ENCODE peak calls at places on chromosomes 16 and 17, in five cellular contexts. F is keratinocyte, W is fibroblast of lung, K is PC-9, S is HCT116. Z is an unnamed sample. For H4K20me1 and H3K79me2, the result is how much of the 10 kb centered on the place peaks cover.

GRCh38 chr17:20095366-20096080 is 86.4 kb downstream of the SPECC1 start:
- DNase-seq in F (no peak), W (peak), K (peak), S (peak), Z (no peak)

GRCh38 chr16:76386784-76387183 is 109.6 kb downstream of the CNTNAP4 start:
- DNase-seq in F (no peak), W (no peak), K (no peak), S (no peak), Z (no peak)

GRCh38 chr16:71526111-71526998 is at the start of gene CHST4:
- DNase-seq in F (no peak), W (peak), K (peak), S (no peak), Z (no peak)

GRCh38 chr17:41512789-41513547 is 5.7 kb downstream of the KRT15 start:
- DNase-seq in F (no peak), W (no peak), K (no peak), S (no peak), Z (no peak)

GRCh38 chr17:5821057-5821456 is 236.7 kb upstream of the NLRP1 start:
- DNase-seq in F (no peak), W (peak), K (peak), S (no peak), Z (no peak)

GRCh38 chr16:72979974-72980373 is 68.0 kb downstream of the ZFHX3 start:
- DNase-seq in F (no peak), W (no peak), K (no peak), S (no peak), Z (no peak)

GRCh38 chr16:10619271-10619849 is 39.0 kb upstream of the EMP2 start:
- DNase-seq in F (no peak), W (peak), K (peak), S (no peak), Z (no peak)

GRCh38 chr16:30850246-30850645 is 43.6 kb downstream of the BCL7C start:
- DNase-seq in F (no peak), W (no peak), K (no peak), S (no peak), Z (no peak)

GRCh38 chr16:85781685-85782370 is 17.5 kb downstream of the EMC8 start:
- DNase-seq in F (no peak), W (peak), K (no peak), S (no peak), Z (no peak)

GRCh38 chr17:5557485-5557884 is 26.8 kb downstream of the NLRP1 start:
- DNase-seq in F (peak), W (peak), K (no peak), S (no peak), Z (no peak)

GRCh38 chr17:7014995-7015586 is 2.7 kb downstream of the RNASEK start:
- DNase-seq in F (no peak), W (peak), K (no peak), S (no peak), Z (peak)

GRCh38 chr16:670485-671352 is 2.8 kb downstream of the RHOT2 start:
- DNase-seq in F (no peak), W (no peak), K (no peak), S (no peak), Z (no peak)

GRCh38 chr16:30567160-30567990 is 4.1 kb downstream of the ZNF688 start:
- DNase-seq in F (no peak), W (no peak), K (no peak), S (no peak), Z (no peak)

GRCh38 chr16:80459331-80459777 is 81.4 kb upstream of the DYNLRB2 start:
- DNase-seq in F (no peak), W (peak), K (no peak), S (no peak), Z (no peak)

GRCh38 chr16:74169687-74170522 is 126.7 kb upstream of the PSMD7 start:
- DNase-seq in F (no peak), W (no peak), K (no peak), S (no peak), Z (no peak)

GRCh38 chr17:77908501-77908900 is 50.0 kb upstream of the TNRC6C start:
- DNase-seq in F (no peak), W (no peak), K (no peak), S (no peak), Z (no peak)

GRCh38 chr17:3557768-3558583 is at the start of gene TRPV3:
- DNase-seq in F (peak), W (peak), K (peak), S (peak), Z (peak)

GRCh38 chr17:30222741-30223175 is 12.7 kb downstream of the SLC6A4 start:
- DNase-seq in F (no peak), W (no peak), K (no peak), S (no peak), Z (no peak)

GRCh38 chr17:77096570-77097214 is 44.1 kb upstream of the SEC14L1 start:
- DNase-seq in F (no peak), W (peak), K (no peak), S (peak), Z (no peak)

GRCh38 chr16:58271589-58271988 is 23.2 kb downstream of the PRSS54 start:
- DNase-seq in F (no peak), W (no peak), K (no peak), S (no peak), Z (no peak)

GRCh38 chr17:42212382-42212781 is 18.1 kb upstream of the GHDC start:
- DNase-seq in F (no peak), W (no peak), K (no peak), S (no peak), Z (no peak)

GRCh38 chr16:19223235-19223847 is 55.3 kb downstream of the SYT17 start:
- DNase-seq in F (no peak), W (no peak), K (no peak), S (peak), Z (peak)

GRCh38 chr17:79219208-79219935 is 144.7 kb downstream of the ENGASE start:
- DNase-seq in F (no peak), W (no peak), K (no peak), S (no peak), Z (no peak)

GRCh38 chr16:67965668-67966548 is 2.5 kb downstream of the SLC12A4 start:
- DNase-seq in F (peak), W (peak), K (peak), S (no peak), Z (no peak)

GRCh38 chr17:72515291-72516065 is 394.7 kb downstream of the SOX9 start:
- DNase-seq in F (no peak), W (peak), K (no peak), S (no peak), Z (no peak)

GRCh38 chr17:64315032-64315490 is 52.0 kb upstream of the TEX2 start:
- DNase-seq in F (no peak), W (no peak), K (no peak), S (no peak), Z (no peak)

GRCh38 chr17:31508310-31509094 is 117.0 kb downstream of the RAB11FIP4 start:
- DNase-seq in F (no peak), W (no peak), K (no peak), S (no peak), Z (no peak)

GRCh38 chr16:57432505-57432904 is 14.7 kb downstream of the CIAPIN1 start:
- DNase-seq in F (no peak), W (no peak), K (no peak), S (no peak), Z (no peak)

GRCh38 chr17:50573866-50574571 is 13.5 kb downstream of the CACNA1G start:
- DNase-seq in F (no peak), W (no peak), K (no peak), S (no peak), Z (no peak)

GRCh38 chr16:78813917-78814316 is 714.5 kb downstream of the WWOX start:
- DNase-seq in F (no peak), W (no peak), K (no peak), S (no peak), Z (no peak)

GRCh38 chr16:8848939-8849391 is 19.8 kb downstream of the CARHSP1 start:
- DNase-seq in F (no peak), W (peak), K (no peak), S (no peak), Z (no peak)

GRCh38 chr17:40303009-40303657 is 5.8 kb upstream of the RARA start:
- DNase-seq in F (no peak), W (peak), K (no peak), S (peak), Z (peak)

GRCh38 chr17:3544365-3544764 is 13.2 kb downstream of the TRPV3 start:
- DNase-seq in F (no peak), W (no peak), K (no peak), S (no peak), Z (no peak)

GRCh38 chr17:76034433-76035185 is 7.5 kb upstream of the EVPL start:
- DNase-seq in F (no peak), W (no peak), K (no peak), S (no peak), Z (no peak)

GRCh38 chr17:8709006-8709405 is 35.6 kb downstream of the CCDC42 start:
- DNase-seq in F (no peak), W (no peak), K (no peak), S (no peak), Z (no peak)

GRCh38 chr16:49011807-49012345 is 269.8 kb downstream of the CBLN1 start:
- DNase-seq in F (no peak), W (no peak), K (no peak), S (no peak), Z (no peak)

GRCh38 chr17:3558603-3559269 is 1.1 kb upstream of the TRPV3 start:
- DNase-seq in F (peak), W (peak), K (peak), S (no peak), Z (no peak)

GRCh38 chr17:17062866-17063265 is 20.6 kb downstream of the MPRIP start:
- DNase-seq in F (no peak), W (no peak), K (no peak), S (no peak), Z (no peak)

GRCh38 chr17:17063546-17064122 is 21.4 kb downstream of the MPRIP start:
- DNase-seq in F (no peak), W (no peak), K (peak), S (no peak), Z (no peak)

GRCh38 chr17:17062356-17062755 is 20.1 kb downstream of the MPRIP start:
- DNase-seq in F (no peak), W (no peak), K (no peak), S (no peak), Z (no peak)

GRCh38 chr17:17061516-17061915 is 19.3 kb downstream of the MPRIP start:
- DNase-seq in F (no peak), W (no peak), K (no peak), S (no peak), Z (no peak)

DNA sequence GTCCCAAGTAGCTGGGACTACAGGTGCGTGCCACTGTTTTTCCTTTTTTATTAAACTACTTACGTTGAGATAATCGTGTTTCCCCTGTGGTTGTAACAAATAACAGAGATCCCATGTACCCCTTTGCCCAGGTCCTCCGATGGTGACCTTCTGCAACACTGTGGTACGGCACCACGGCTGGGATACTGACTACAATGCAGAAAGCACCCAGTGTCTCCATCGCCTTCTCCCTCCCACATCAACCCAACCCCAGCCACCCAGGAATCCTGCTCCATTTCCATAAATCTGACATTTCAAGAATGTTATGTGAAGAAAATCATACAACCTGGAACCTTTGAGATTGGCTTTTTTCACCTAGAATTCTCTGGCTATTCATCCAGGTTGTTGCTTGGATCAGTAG is 22.1 kb downstream of the MPRIP start:
- DNase-seq in F (no peak), W (no peak), K (no peak), S (no peak), Z (no peak)
- H4K20me1 ChIP-seq in F (under half), W (under half), K (half or more), S (under half), Z (half or more)

GRCh38 chr16:89332248-89333245 is 115.0 kb downstream of the ZNF778 start:
- DNase-seq in F (no peak), W (no peak), K (no peak), S (no peak), Z (no peak)

GRCh38 chr16:89334050-89334449 is 116.5 kb downstream of the ZNF778 start:
- DNase-seq in F (no peak), W (no peak), K (no peak), S (no peak), Z (no peak)

GRCh38 chr16:89335803-89336485 is 118.4 kb downstream of the ZNF778 start:
- DNase-seq in F (no peak), W (no peak), K (no peak), S (no peak), Z (no peak)

GRCh38 chr16:89334461-89334860 is 117.0 kb downstream of the ZNF778 start:
- DNase-seq in F (no peak), W (no peak), K (no peak), S (no peak), Z (no peak)

DNA sequence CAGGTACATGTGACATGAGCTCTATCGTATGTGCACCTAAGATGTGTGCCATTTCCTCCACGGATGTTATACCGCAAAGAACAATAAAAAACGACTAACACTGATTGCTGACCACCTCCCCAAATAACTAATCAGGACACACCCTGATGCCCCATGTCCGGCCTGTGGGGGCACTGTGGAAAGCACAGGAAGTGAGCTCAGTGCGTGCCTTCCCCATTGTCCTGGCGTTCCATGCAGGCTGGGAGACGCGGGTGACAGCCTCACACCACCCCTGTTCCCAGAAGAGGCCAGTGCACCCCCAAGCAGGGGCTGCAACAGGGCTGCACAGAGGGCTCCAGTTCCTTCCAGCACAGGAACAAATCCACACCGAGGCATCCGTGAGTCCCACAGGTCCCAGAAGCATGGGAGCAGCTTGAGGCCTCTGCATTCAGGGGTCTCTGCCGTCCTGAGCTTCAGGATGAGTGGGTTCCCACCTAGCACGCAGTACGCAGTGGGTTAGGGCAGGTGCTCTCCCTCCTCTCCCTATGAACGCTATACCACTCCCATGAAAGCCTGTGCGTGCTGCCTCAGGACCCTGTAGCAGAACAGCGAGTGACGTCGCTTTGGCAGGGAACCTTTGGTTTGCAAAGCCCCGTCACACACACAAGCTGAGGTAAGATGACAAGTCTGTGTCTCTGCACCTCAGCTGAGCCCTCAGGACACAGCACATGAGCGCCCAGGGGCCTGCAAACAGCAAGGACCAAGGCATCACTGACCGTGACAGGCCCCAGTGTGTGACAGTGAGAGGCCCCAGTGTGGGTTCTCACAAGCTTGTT is 117.7 kb downstream of the ZNF778 start:
- DNase-seq in F (no peak), W (no peak), K (no peak), S (no peak), Z (no peak)
- TF ChIP-seq CTCF in F (no peak), W (no peak), K (no peak), S (peak), Z (no peak)

GRCh38 chr16:53803451-53803850 is 99.5 kb downstream of the FTO start:
- DNase-seq in F (no peak), W (no peak), K (no peak), S (no peak), Z (no peak)
- H3K79me2 ChIP-seq in F (under half), W (under half), K (under half), S (under half), Z (half or more)

GRCh38 chr17:81288715-81289114 is 6.4 kb downstream of the SLC38A10 start:
- DNase-seq in F (no peak), W (no peak), K (no peak), S (no peak), Z (no peak)
- H4K20me1 ChIP-seq in F (under half), W (under half), K (under half), S (under half), Z (under half)

DNA sequence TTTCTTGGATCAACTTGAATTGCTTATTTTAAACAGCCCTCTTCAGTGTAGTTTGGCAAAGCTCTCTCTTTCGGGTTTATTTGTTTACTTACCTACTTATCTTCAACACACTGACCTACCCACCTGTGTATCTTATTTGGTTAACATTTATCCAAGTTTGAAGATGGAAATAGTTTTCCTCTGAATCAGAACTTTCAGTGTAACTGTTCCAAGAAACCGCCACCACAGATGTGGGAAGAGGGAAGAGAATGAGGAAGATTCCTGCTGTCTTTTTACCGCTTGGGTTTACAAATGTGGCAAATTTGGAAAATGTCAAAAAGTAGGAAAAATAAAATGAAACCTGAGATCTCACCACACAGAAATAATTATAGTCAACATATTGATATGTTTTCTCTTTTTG is 115.8 kb downstream of the MSI2 start:
- DNase-seq in F (no peak), W (peak), K (no peak), S (peak), Z (no peak)
- TF ChIP-seq CTCF in F (no peak), W (no peak), K (no peak), S (no peak), Z (no peak)

GRCh38 chr17:66431910-66432309 is 129.5 kb downstream of the PRKCA start:
- DNase-seq in F (peak), W (peak), K (no peak), S (no peak), Z (no peak)
- H3K79me2 ChIP-seq in F (under half), W (half or more), K (half or more), S (under half), Z (half or more)

GRCh38 chr17:68835061-68835460 is 120.1 kb downstream of the ABCA8 start:
- DNase-seq in F (no peak), W (no peak), K (no peak), S (no peak), Z (no peak)

GRCh38 chr17:68832140-68832871 is 122.9 kb downstream of the ABCA8 start:
- DNase-seq in F (no peak), W (no peak), K (no peak), S (no peak), Z (no peak)

GRCh38 chr17:68831170-68831569 is 124.0 kb downstream of the ABCA8 start:
- DNase-seq in F (no peak), W (no peak), K (no peak), S (no peak), Z (no peak)

GRCh38 chr17:68829211-68829610 is 126.0 kb downstream of the ABCA8 start:
- DNase-seq in F (no peak), W (no peak), K (no peak), S (no peak), Z (no peak)

DNA sequence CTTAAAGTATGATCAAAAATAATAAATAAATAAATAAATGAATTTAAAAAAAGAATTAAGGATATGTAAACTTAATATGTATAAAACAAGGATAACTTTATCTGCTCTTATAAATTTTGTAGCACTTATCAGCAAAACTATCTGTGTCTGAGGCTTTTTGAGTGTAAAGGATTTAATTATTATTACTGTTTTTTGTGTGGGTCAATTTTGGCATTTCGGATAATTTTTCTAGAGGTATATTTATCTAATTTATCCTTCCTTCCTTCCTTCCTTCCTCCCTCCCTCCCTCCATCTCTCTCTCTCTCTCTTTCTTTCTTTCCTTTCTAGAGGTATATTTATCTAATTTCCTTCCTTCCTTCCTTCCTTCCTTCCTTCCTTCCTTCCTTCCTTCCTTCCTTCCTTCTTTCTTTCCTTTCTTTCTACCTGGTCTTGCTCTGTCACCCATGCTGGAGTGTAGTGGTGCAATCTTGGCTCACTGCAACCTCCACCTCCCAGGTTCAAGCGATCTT is 120.8 kb downstream of the ABCA8 start:
- DNase-seq in F (no peak), W (no peak), K (no peak), S (no peak), Z (no peak)
- H4K20me1 ChIP-seq in F (under half), W (under half), K (under half), S (under half), Z (under half)

Z was measured in DND-41.